ENCODE peak calls at places on chromosomes 16 and 17, in seven cellular contexts. J, U, Z, B, M, Q and R are unnamed samples.

GRCh38 chr16:89730610-89731234 is 9.4 kb downstream of the ZNF276 start:
- DNase-seq in J (no peak), U (no peak), Z (no peak), B (no peak), M (no peak), Q (no peak), R (no peak)

GRCh38 chr17:75087558-75088453 is at the start of gene SLC16A5:
- DNase-seq in J (peak), U (peak), Z (peak), B (peak), M (no peak), Q (no peak), R (no peak)

GRCh38 chr17:70563301-70563820 is 394.0 kb downstream of the KCNJ2 start:
- DNase-seq in J (no peak), U (no peak), Z (no peak), B (no peak), M (peak), Q (no peak), R (no peak)

GRCh38 chr16:20372696-20373095 is 20.2 kb upstream of the UMOD start:
- DNase-seq in J (no peak), U (no peak), Z (no peak), B (no peak), M (no peak), Q (no peak), R (no peak)

GRCh38 chr16:35011-35775 is 18.2 kb downstream of the POLR3K start:
- DNase-seq in J (no peak), U (no peak), Z (no peak), B (no peak), M (no peak), Q (no peak), R (no peak)

GRCh38 chr16:87471278-87472141 is 21.3 kb downstream of the ZCCHC14 start:
- DNase-seq in J (no peak), U (no peak), Z (no peak), B (peak), M (no peak), Q (no peak), R (no peak)

GRCh38 chr16:2210009-2210332 is 692 bp downstream of the BRICD5 start:
- DNase-seq in J (no peak), U (no peak), Z (no peak), B (no peak), M (no peak), Q (no peak), R (no peak)

GRCh38 chr16:51949260-51949659 is 597.7 kb downstream of the TOX3 start:
- DNase-seq in J (no peak), U (no peak), Z (no peak), B (no peak), M (no peak), Q (no peak), R (no peak)

GRCh38 chr16:66205287-66206167 is 161.0 kb upstream of the CDH5 start:
- DNase-seq in J (peak), U (no peak), Z (no peak), B (no peak), M (no peak), Q (no peak), R (no peak)

GRCh38 chr16:3963203-3963602 is 82.7 kb upstream of the CREBBP start:
- DNase-seq in J (no peak), U (peak), Z (no peak), B (no peak), M (no peak), Q (no peak), R (no peak)

GRCh38 chr16:3570420-3571062 is 6.7 kb downstream of the NLRC3 start:
- DNase-seq in J (no peak), U (no peak), Z (no peak), B (no peak), M (no peak), Q (no peak), R (no peak)

GRCh38 chr16:11637320-11637719 is 30.9 kb upstream of the SNN start:
- DNase-seq in J (no peak), U (no peak), Z (no peak), B (no peak), M (no peak), Q (no peak), R (no peak)

GRCh38 chr17:38926290-38927070 is 1.1 kb downstream of the LASP1NB start:
- DNase-seq in J (peak), U (peak), Z (no peak), B (no peak), M (no peak), Q (no peak), R (no peak)

GRCh38 chr16:75942901-75943300 is 216.6 kb upstream of the CPHXL start:
- DNase-seq in J (no peak), U (no peak), Z (no peak), B (no peak), M (no peak), Q (no peak), R (no peak)

GRCh38 chr17:31412511-31412910 is 21.0 kb downstream of the RAB11FIP4 start:
- DNase-seq in J (no peak), U (no peak), Z (no peak), B (no peak), M (no peak), Q (no peak), R (no peak)

GRCh38 chr17:82960419-82961271 is 118.8 kb upstream of the METRNL start:
- DNase-seq in J (no peak), U (no peak), Z (no peak), B (no peak), M (no peak), Q (no peak), R (no peak)

GRCh38 chr16:74264806-74265205 is 31.8 kb upstream of the PSMD7 start:
- DNase-seq in J (no peak), U (no peak), Z (no peak), B (no peak), M (no peak), Q (no peak), R (no peak)

GRCh38 chr17:77253611-77254051 is 112.9 kb downstream of the SEC14L1 start:
- DNase-seq in J (peak), U (no peak), Z (no peak), B (no peak), M (no peak), Q (no peak), R (no peak)

GRCh38 chr17:43667506-43668438 is 6.0 kb upstream of the MEOX1 start:
- DNase-seq in J (peak), U (no peak), Z (no peak), B (no peak), M (peak), Q (no peak), R (no peak)

GRCh38 chr17:73480740-73481139 is 163.5 kb downstream of the SDK2 start:
- DNase-seq in J (no peak), U (no peak), Z (no peak), B (no peak), M (no peak), Q (no peak), R (no peak)

GRCh38 chr16:47888142-47888541 is 267.7 kb downstream of the ABCC12 start:
- DNase-seq in J (peak), U (no peak), Z (no peak), B (no peak), M (no peak), Q (no peak), R (no peak)